ENCODE peak calls at places on chromosome 5, in five cellular contexts. One of them, this sample, is unnamed.
A peak's percentile ranks its signal among the peaks of the same experiment; 100 is the strongest.

GRCh38 chr5:1212881-1213280 is 11.5 kb downstream of the SLC6A19 start:
- DNase-seq in endothelial cell: no peak
- DNase-seq in cardiac muscle cell: no peak
- DNase-seq in suprapubic skin: no peak
- DNase-seq in vagina: no peak
- DNase-seq in this sample: no peak

GRCh38 chr5:139635606-139636206 is 12.4 kb upstream of the CXXC5 start:
- DNase-seq in cardiac muscle cell: peak; percentile 87
- DNase-seq in vagina: peak; percentile 94
- DNase-seq in endothelial cell: peak; percentile 42
- DNase-seq in suprapubic skin: peak; percentile 90
- DNase-seq in this sample: peak; percentile 87

GRCh38 chr5:141958113-141958512 is at the start of gene PCDH12:
- DNase-seq in endothelial cell: peak; percentile 68
- DNase-seq in vagina: no peak
- DNase-seq in cardiac muscle cell: peak; percentile 18
- DNase-seq in suprapubic skin: no peak
- DNase-seq in this sample: no peak

GRCh38 chr5:42950091-42950465 is 90.0 kb downstream of the ANXA2R start:
- DNase-seq in vagina: no peak
- DNase-seq in suprapubic skin: no peak
- DNase-seq in endothelial cell: no peak
- DNase-seq in cardiac muscle cell: no peak
- DNase-seq in this sample: no peak

GRCh38 chr5:177065480-177065879 is 21.2 kb upstream of the FGFR4 start:
- DNase-seq in vagina: no peak
- DNase-seq in cardiac muscle cell: no peak
- DNase-seq in suprapubic skin: no peak
- DNase-seq in endothelial cell: no peak
- DNase-seq in this sample: no peak

GRCh38 chr5:150731669-150732068 is 27.1 kb downstream of the DCTN4 start:
- DNase-seq in vagina: no peak
- DNase-seq in endothelial cell: no peak
- DNase-seq in cardiac muscle cell: no peak
- DNase-seq in suprapubic skin: no peak
- DNase-seq in this sample: no peak

GRCh38 chr5:88515881-88516819 is 247.5 kb upstream of the TMEM161B start:
- DNase-seq in suprapubic skin: no peak
- DNase-seq in endothelial cell: no peak
- DNase-seq in vagina: no peak
- DNase-seq in cardiac muscle cell: no peak
- DNase-seq in this sample: no peak

GRCh38 chr5:122121782-122122465 is 7.4 kb upstream of the ZNF474 start:
- DNase-seq in suprapubic skin: no peak
- DNase-seq in endothelial cell: no peak
- DNase-seq in cardiac muscle cell: no peak
- DNase-seq in vagina: no peak
- DNase-seq in this sample: no peak

GRCh38 chr5:173294673-173295320 is 33.4 kb downstream of the STC2 start:
- DNase-seq in cardiac muscle cell: no peak
- DNase-seq in suprapubic skin: no peak
- DNase-seq in endothelial cell: no peak
- DNase-seq in vagina: no peak
- DNase-seq in this sample: no peak

GRCh38 chr5:111261610-111262009 is 37.4 kb downstream of the CAMK4 start:
- DNase-seq in vagina: no peak
- DNase-seq in suprapubic skin: no peak
- DNase-seq in endothelial cell: no peak
- DNase-seq in cardiac muscle cell: no peak
- DNase-seq in this sample: peak; percentile 51

GRCh38 chr5:181211208-181211607 is 6.2 kb upstream of the TRIM7 start:
- DNase-seq in vagina: no peak
- DNase-seq in cardiac muscle cell: no peak
- DNase-seq in suprapubic skin: no peak
- DNase-seq in endothelial cell: no peak
- DNase-seq in this sample: no peak

GRCh38 chr5:124193371-124193789 is 553.1 kb downstream of the ZNF608 start:
- DNase-seq in cardiac muscle cell: no peak
- DNase-seq in suprapubic skin: no peak
- DNase-seq in endothelial cell: no peak
- DNase-seq in vagina: no peak
- DNase-seq in this sample: no peak

GRCh38 chr5:111159845-111160244 is 64.3 kb upstream of the CAMK4 start:
- DNase-seq in vagina: no peak
- DNase-seq in suprapubic skin: no peak
- DNase-seq in endothelial cell: no peak
- DNase-seq in cardiac muscle cell: no peak
- DNase-seq in this sample: no peak

GRCh38 chr5:1291611-1292080 is 3.2 kb downstream of the TERT start:
- DNase-seq in cardiac muscle cell: no peak
- DNase-seq in suprapubic skin: no peak
- DNase-seq in vagina: no peak
- DNase-seq in endothelial cell: peak; percentile 3
- DNase-seq in this sample: no peak

GRCh38 chr5:99460701-99461100 is 531.9 kb upstream of the CHD1 start:
- DNase-seq in cardiac muscle cell: no peak
- DNase-seq in endothelial cell: no peak
- DNase-seq in vagina: no peak
- DNase-seq in suprapubic skin: no peak
- DNase-seq in this sample: no peak

GRCh38 chr5:111432828-111433536 is 79.4 kb downstream of the STARD4 start:
- DNase-seq in suprapubic skin: no peak
- DNase-seq in endothelial cell: no peak
- DNase-seq in cardiac muscle cell: no peak
- DNase-seq in vagina: no peak
- DNase-seq in this sample: no peak

GRCh38 chr5:173530547-173530946 is 85.9 kb downstream of the BOD1 start:
- DNase-seq in suprapubic skin: no peak
- DNase-seq in endothelial cell: no peak
- DNase-seq in vagina: no peak
- DNase-seq in cardiac muscle cell: peak; percentile 6
- DNase-seq in this sample: peak; percentile 20

GRCh38 chr5:33336911-33337620 is 103.7 kb upstream of the TARS1 start:
- DNase-seq in cardiac muscle cell: no peak
- DNase-seq in suprapubic skin: no peak
- DNase-seq in endothelial cell: no peak
- DNase-seq in vagina: no peak
- DNase-seq in this sample: no peak

GRCh38 chr5:89847743-89848142 is 561.8 kb downstream of the CETN3 start:
- DNase-seq in cardiac muscle cell: no peak
- DNase-seq in vagina: no peak
- DNase-seq in endothelial cell: no peak
- DNase-seq in suprapubic skin: no peak
- DNase-seq in this sample: no peak

GRCh38 chr5:127671218-127671617 is 22.3 kb downstream of the CTXN3 start:
- DNase-seq in vagina: no peak
- DNase-seq in suprapubic skin: no peak
- DNase-seq in endothelial cell: no peak
- DNase-seq in cardiac muscle cell: no peak
- DNase-seq in this sample: no peak

DNA sequence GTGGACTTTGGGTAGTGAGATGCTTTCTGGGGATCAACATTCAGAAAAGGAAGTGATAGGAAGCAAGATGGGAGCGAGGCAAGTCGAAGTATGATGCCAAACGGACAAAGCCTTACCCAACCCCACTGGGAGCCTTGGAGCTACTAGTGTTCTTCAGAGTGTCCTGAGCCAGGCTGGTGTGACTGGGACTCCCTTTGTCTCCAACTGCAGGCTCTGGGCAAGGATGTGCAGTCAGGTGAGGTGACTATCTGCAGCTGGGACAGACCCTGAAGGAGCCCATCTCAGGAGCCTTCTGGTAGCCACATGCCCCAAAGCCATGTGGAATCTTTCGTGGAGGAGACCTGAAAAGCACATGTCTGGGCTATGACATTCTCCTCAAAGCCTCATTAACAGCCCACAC is 360.6 kb downstream of the MTRR start:
- DNase-seq in endothelial cell: no peak
- DNase-seq in cardiac muscle cell: no peak
- DNase-seq in suprapubic skin: no peak
- DNase-seq in vagina: no peak
- DNase-seq in this sample: no peak
- TF ChIP-seq CTCF in endothelial cell: no peak
- TF ChIP-seq CTCF in cardiac muscle cell: no peak
- TF ChIP-seq CTCF in suprapubic skin: no peak
- TF ChIP-seq CTCF in vagina: no peak
- TF ChIP-seq CTCF in this sample: no peak

GRCh38 chr5:74673011-74673790 is 11.8 kb upstream of the HEXB start:
- DNase-seq in vagina: no peak
- DNase-seq in suprapubic skin: no peak
- DNase-seq in endothelial cell: no peak
- DNase-seq in cardiac muscle cell: peak; percentile 21
- DNase-seq in this sample: no peak
- TF ChIP-seq CTCF in vagina: peak; percentile 16
- TF ChIP-seq CTCF in suprapubic skin: peak; percentile 11
- TF ChIP-seq CTCF in endothelial cell: no peak
- TF ChIP-seq CTCF in cardiac muscle cell: peak; percentile 36
- TF ChIP-seq CTCF in this sample: peak; percentile 47

DNA sequence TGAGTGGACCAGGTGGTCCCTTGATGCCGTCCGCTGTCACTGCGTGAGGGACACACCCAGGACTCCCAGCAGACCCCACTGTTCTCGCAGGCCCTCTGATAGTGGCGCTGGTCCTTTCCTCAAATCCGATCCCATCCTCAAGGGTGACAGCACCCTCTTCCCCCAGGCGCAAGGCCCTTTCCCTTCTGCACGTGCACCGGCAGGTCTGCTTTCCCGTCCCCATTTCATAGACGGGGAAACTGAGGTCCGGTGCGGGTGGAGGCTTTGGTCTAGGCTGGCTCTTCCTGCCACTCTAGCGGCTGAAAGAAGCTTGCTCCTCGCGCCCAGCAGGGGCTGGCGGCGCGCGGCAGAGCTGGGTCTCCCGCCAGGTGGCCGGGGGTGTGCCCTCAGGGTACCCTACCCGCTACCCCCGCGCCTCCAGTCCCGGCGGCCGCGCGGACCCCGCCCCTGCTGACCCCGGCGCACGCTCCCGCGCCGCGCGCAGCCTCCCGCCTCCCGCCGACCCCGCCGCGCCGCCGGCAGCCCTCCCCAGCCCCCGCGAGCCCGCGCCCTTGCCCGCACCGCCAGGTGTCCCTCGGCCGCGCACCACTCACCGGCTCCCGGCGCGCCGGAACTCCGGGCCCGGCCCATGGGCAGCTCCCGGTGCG is 453 bp downstream of the RASGEF1C start:
- DNase-seq in cardiac muscle cell: peak; percentile 44
- DNase-seq in vagina: no peak
- DNase-seq in endothelial cell: no peak
- DNase-seq in suprapubic skin: no peak
- DNase-seq in this sample: peak; percentile 39
- TF ChIP-seq CTCF in cardiac muscle cell: no peak
- TF ChIP-seq CTCF in vagina: no peak
- TF ChIP-seq CTCF in endothelial cell: no peak
- TF ChIP-seq CTCF in suprapubic skin: no peak
- TF ChIP-seq CTCF in this sample: no peak

GRCh38 chr5:157651011-157651611 is 1.1 kb downstream of the SOX30 start:
- DNase-seq in endothelial cell: no peak
- DNase-seq in cardiac muscle cell: no peak
- DNase-seq in vagina: no peak
- DNase-seq in suprapubic skin: no peak
- DNase-seq in this sample: no peak
- TF ChIP-seq CTCF in endothelial cell: no peak
- TF ChIP-seq CTCF in cardiac muscle cell: no peak
- TF ChIP-seq CTCF in vagina: no peak
- TF ChIP-seq CTCF in suprapubic skin: no peak
- TF ChIP-seq CTCF in this sample: no peak

GRCh38 chr5:93062548-93062947 is 518.5 kb downstream of the NR2F1-AS1 start:
- DNase-seq in cardiac muscle cell: peak; percentile 13
- DNase-seq in endothelial cell: no peak
- DNase-seq in suprapubic skin: no peak
- DNase-seq in vagina: no peak
- DNase-seq in this sample: no peak
- TF ChIP-seq CTCF in cardiac muscle cell: no peak
- TF ChIP-seq CTCF in endothelial cell: no peak
- TF ChIP-seq CTCF in suprapubic skin: no peak
- TF ChIP-seq CTCF in vagina: no peak
- TF ChIP-seq CTCF in this sample: peak; percentile 45

DNA sequence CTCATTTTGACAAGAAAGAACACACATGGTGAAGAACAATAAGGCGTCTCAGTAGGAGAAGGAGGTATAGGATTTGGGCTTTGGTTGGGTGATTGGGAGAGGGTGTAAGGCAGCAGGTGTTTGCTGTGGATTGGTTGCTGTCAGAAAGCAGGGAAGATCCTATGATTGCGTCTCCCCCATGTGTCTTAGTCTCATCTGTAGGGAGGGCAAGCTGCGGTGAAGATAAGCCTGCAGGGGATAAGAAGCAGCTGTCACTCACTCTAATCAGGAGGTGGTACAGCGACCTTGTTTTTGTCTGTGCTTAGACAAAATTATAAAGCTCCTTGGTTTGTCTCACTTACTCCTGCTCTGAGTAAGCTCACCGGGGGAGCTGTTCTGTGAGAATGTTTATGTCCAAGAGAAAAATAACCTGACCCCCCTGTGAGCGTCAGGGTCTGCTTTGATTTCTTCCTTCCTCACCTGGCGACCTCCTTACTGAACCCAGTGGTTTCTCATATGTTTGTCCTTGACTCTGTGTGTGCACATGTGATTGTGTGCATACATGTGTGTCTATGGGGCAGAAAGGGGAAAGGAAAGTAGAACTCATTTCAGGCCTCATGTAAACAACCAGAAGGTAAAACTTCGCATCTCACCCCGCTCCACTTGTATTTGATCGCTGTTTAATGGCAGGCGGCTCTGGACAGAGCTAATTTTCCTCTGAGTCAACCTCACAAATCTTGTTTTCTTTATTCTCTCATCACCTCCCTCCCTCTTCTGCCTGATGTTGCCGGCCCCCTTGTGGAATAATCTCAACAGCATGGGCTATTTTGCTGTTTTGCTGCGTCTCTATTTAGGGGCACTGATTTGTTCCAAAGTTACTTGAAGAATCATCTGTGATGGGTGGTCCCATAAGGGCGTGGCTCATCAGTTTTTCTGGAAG is 105.6 kb downstream of the TENT4A start:
- DNase-seq in suprapubic skin: no peak
- DNase-seq in endothelial cell: no peak
- DNase-seq in vagina: no peak
- DNase-seq in cardiac muscle cell: no peak
- DNase-seq in this sample: no peak
- TF ChIP-seq CTCF in suprapubic skin: no peak
- TF ChIP-seq CTCF in endothelial cell: no peak
- TF ChIP-seq CTCF in vagina: no peak
- TF ChIP-seq CTCF in cardiac muscle cell: no peak
- TF ChIP-seq CTCF in this sample: no peak

DNA sequence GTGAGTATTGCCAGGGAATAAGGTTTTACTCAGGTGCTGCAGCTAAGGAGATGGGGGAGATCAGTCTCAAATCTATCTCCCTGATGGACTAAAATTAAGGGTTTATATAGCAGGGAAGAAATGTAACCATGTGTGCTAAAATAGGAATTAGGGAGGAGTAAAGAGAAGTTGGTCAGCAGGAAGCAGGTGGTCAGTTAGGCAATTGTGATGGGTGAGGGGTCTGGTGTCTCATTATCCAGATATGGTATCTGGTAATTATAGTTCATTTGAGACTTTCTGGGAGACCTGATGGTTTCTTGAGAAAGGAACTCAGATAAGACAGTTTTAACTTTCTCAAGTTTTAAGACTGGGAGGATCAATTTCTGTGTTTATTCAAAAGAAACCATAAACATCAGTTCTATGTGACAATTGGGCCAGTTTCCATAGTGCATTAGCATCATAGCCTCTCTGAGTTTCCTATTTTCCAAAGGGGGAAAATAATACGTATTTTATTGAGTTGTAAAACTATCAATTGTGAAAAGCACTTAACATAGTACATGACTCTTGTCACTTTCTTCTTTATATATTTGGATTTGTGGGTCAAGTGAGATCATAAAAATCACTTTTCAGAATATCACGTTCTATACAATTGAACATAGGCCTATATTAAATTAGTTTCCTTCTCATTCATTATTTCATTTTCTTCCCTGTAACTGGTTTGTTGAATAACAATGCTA is 115.9 kb downstream of the ZSWIM6 start:
- DNase-seq in cardiac muscle cell: no peak
- DNase-seq in vagina: no peak
- DNase-seq in endothelial cell: no peak
- DNase-seq in suprapubic skin: no peak
- DNase-seq in this sample: no peak
- TF ChIP-seq CTCF in cardiac muscle cell: no peak
- TF ChIP-seq CTCF in vagina: no peak
- TF ChIP-seq CTCF in endothelial cell: no peak
- TF ChIP-seq CTCF in suprapubic skin: no peak
- TF ChIP-seq CTCF in this sample: no peak